ENCODE peak calls at places on chromosomes 7 and 10, in nine cellular contexts. Y is fibroblast of lung, H is activated T-cell treated with anti-CD3 and anti-CD28 coated beads for 1 hour, I is aorta, A is AG04449, G is head of caudate nucleus, W is HEK293T, L is adrenal gland, R is HFF-Myc. T is an unnamed sample.

GRCh38 chr7:34155225-34155908 is 250.0 kb downstream of the BMPER start:
- DNase-seq in I (no peak), A (peak), G (no peak), W (no peak), R (no peak), Y (peak), L (peak), H (no peak), T (no peak)

GRCh38 chr10:6522230-6522629 is 57.8 kb downstream of the PRKCQ start:
- DNase-seq in G (no peak), H (no peak), W (no peak), L (no peak), A (no peak), Y (peak), R (no peak), I (no peak), T (no peak)

GRCh38 chr10:88110355-88110754 is 246.9 kb downstream of the PTEN start:
- DNase-seq in H (no peak), G (no peak), W (no peak), A (no peak), L (no peak), R (no peak), I (no peak), Y (peak), T (no peak)

GRCh38 chr7:34087892-34088891 is 182.9 kb downstream of the BMPER start:
- DNase-seq in L (peak), I (no peak), G (peak), Y (no peak), W (peak), H (no peak), A (no peak), R (no peak), T (no peak)

GRCh38 chr10:61286695-61287094 is 166.5 kb downstream of the TMEM26 start:
- DNase-seq in Y (no peak), W (no peak), L (no peak), G (no peak), I (no peak), R (no peak), H (no peak), A (no peak), T (no peak)

GRCh38 chr7:157282141-157282801 is 54.5 kb upstream of the DNAJB6 start:
- DNase-seq in A (no peak), R (no peak), W (no peak), I (no peak), H (no peak), Y (no peak), L (no peak), G (no peak), T (no peak)

GRCh38 chr10:119422685-119423509 is 119.6 kb downstream of the RGS10 start:
- DNase-seq in L (no peak), G (no peak), I (no peak), W (no peak), Y (no peak), H (no peak), A (no peak), R (no peak), T (no peak)

GRCh38 chr7:80593869-80594587 is 44.4 kb upstream of the CD36 start:
- DNase-seq in I (no peak), R (no peak), A (no peak), Y (no peak), H (no peak), W (no peak), G (no peak), L (peak), T (no peak)

GRCh38 chr7:88111136-88111748 is 108.6 kb downstream of the SRI start:
- DNase-seq in A (peak), L (no peak), G (no peak), I (no peak), H (no peak), Y (peak), R (no peak), W (peak), T (peak)

T was measured in cerebellum.